ENCODE peak calls at places on chromosomes 3 and 15, in four cellular contexts. I is Panc1, P is hepatocyte, B is breast epithelium. X is an unnamed sample. For H3K36me3, the result is how much of the 10 kb centered on the place peaks cover.

GRCh38 chr15:50218691-50219090 is 36.7 kb downstream of the SLC27A2 start:
- DNase-seq in I (no peak), P (no peak), B (no peak), X (no peak)

GRCh38 chr3:71258116-71258515 is 325.4 kb downstream of the FOXP1 start:
- DNase-seq in I (no peak), P (peak), B (peak), X (no peak)

GRCh38 chr3:73024836-73025235 is 28.2 kb downstream of the PPP4R2 start:
- DNase-seq in I (no peak), P (no peak), B (no peak), X (no peak)

GRCh38 chr15:48823237-48823636 is 12.4 kb upstream of the CEP152 start:
- DNase-seq in I (no peak), P (no peak), B (no peak), X (no peak)

GRCh38 chr3:38722760-38723568 is 73.5 kb upstream of the SCN5A start:
- DNase-seq in I (no peak), P (no peak), B (no peak), X (no peak)

GRCh38 chr3:64213224-64213893 is 11.9 kb downstream of the PRICKLE2 start:
- DNase-seq in I (no peak), P (no peak), B (no peak), X (no peak)

GRCh38 chr3:78050276-78051080 is 1010.6 kb downstream of the ROBO2 start:
- DNase-seq in I (no peak), P (no peak), B (no peak), X (no peak)

GRCh38 chr3:8509961-8510360 is 8.3 kb downstream of the LMCD1 start:
- DNase-seq in I (peak), P (no peak), B (no peak), X (no peak)

GRCh38 chr3:29185706-29186105 is 95.2 kb upstream of the RBMS3 start:
- DNase-seq in I (no peak), P (no peak), B (no peak), X (no peak)

GRCh38 chr3:183477801-183478456 is 49.5 kb upstream of the MCF2L2 start:
- DNase-seq in I (no peak), P (no peak), B (no peak), X (no peak)

GRCh38 chr3:155179966-155180757 is 100.0 kb downstream of the MME start:
- DNase-seq in I (no peak), P (no peak), B (no peak), X (no peak)

GRCh38 chr3:186099178-186099577 is 9.7 kb downstream of the ETV5 start:
- DNase-seq in I (no peak), P (peak), B (no peak), X (no peak)

GRCh38 chr15:42736178-42736792 is 643 bp downstream of the CDAN1 start:
- DNase-seq in I (no peak), P (peak), B (no peak), X (no peak)

GRCh38 chr15:42734076-42734672 is 2.8 kb downstream of the CDAN1 start:
- DNase-seq in I (no peak), P (no peak), B (no peak), X (no peak)

GRCh38 chr15:42736793-42737528 is at the start of gene CDAN1:
- DNase-seq in I (peak), P (peak), B (peak), X (peak)

GRCh38 chr15:42735382-42736165 is 1.4 kb downstream of the CDAN1 start:
- DNase-seq in I (no peak), P (no peak), B (no peak), X (no peak)

DNA sequence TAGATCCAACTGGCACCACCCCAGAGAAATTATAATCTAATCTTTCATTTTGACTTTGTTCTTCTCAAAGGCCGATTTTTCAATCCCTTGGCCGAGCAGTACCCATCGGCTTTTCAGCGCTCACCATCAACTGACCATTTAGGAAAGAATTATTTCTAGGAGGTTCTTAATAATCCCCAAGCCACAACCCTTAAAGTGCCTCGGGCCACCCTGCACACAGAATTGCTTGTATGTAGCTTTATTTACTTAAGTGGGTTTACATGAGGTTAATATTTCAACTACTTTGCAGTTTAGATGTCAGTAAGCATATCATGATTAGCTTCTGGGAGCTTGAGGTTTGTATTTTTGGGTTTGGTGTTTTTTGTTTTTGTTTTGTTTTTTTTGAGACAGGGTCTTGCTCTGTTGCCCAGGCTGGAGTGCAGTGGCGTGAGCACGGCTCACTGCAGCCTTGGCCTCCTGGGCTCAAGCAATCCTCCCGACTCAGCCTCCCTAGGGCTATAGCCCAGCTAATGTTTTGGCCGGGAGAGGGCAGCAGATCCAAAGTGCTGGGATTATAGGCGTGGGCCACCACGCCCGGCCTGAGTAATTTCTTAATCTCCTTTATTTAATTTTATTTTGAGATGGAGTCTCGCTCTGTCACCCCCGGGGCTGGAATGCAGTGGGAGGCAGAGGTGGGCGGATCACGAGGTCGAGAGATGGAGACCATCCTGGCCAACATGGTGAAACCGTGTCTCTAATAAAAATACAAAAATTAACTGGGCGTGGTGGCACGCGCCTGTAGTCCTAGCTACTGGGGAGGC is 801 bp upstream of the CDAN1 start:
- DNase-seq in I (peak), P (no peak), B (no peak), X (no peak)
- H3K27ac ChIP-seq in I (peak), P (peak), B (peak), X (peak)

DNA sequence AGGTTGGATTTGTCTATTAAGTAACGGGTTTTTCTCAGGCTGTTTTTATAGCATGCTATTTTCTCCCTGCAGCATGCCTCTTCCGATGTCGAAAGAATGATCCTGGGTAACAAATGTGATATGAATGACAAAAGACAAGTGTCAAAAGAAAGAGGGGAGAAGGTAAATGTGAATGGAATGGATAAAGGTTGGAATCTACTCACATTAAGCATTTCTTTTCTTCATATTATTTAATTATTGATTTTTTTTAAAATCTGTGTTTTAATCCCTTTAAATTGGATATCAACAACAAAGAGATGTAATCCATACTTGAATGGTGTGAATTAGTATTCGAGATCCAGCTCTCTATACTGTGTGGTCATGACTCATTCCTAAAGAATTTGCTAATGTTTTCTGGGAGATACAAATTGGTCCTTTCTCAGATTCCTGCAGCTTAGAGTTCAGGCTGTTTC is 20.9 kb upstream of the APH1B start:
- DNase-seq in I (no peak), P (peak), B (no peak), X (no peak)
- H3K36me3 ChIP-seq in I (under half), P (under half), B (under half), X (under half)

GRCh38 chr15:69075467-69075866 is 61.0 kb downstream of the NOX5 start:
- DNase-seq in I (no peak), P (no peak), B (no peak), X (no peak)

GRCh38 chr15:69071265-69071664 is 56.8 kb downstream of the NOX5 start:
- DNase-seq in I (no peak), P (no peak), B (no peak), X (no peak)

GRCh38 chr15:69074011-69074842 is 59.7 kb downstream of the NOX5 start:
- DNase-seq in I (peak), P (peak), B (peak), X (no peak)

GRCh38 chr15:69078638-69079037 is 64.1 kb downstream of the NOX5 start:
- DNase-seq in I (no peak), P (no peak), B (no peak), X (no peak)

GRCh38 chr15:69074843-69075224 is 60.3 kb downstream of the NOX5 start:
- DNase-seq in I (no peak), P (peak), B (no peak), X (no peak)
- H3K4me3 ChIP-seq in I (peak), P (peak), B (peak), X (no peak)

GRCh38 chr3:100047455-100048141 is 66.7 kb downstream of the FILIP1L start:
- DNase-seq in I (peak), P (peak), B (no peak), X (no peak)
- H3K27ac ChIP-seq in I (peak), P (peak), B (peak), X (no peak)

GRCh38 chr15:85591622-85592021 is 203.1 kb downstream of the KLHL25 start:
- DNase-seq in I (no peak), P (no peak), B (no peak), X (no peak)

GRCh38 chr15:85593809-85594441 is 200.8 kb downstream of the KLHL25 start:
- DNase-seq in I (no peak), P (no peak), B (no peak), X (no peak)

GRCh38 chr15:85588657-85589056 is 206.1 kb downstream of the KLHL25 start:
- DNase-seq in I (no peak), P (peak), B (no peak), X (no peak)

GRCh38 chr15:85589873-85590272 is 204.9 kb downstream of the KLHL25 start:
- DNase-seq in I (no peak), P (peak), B (no peak), X (no peak)

DNA sequence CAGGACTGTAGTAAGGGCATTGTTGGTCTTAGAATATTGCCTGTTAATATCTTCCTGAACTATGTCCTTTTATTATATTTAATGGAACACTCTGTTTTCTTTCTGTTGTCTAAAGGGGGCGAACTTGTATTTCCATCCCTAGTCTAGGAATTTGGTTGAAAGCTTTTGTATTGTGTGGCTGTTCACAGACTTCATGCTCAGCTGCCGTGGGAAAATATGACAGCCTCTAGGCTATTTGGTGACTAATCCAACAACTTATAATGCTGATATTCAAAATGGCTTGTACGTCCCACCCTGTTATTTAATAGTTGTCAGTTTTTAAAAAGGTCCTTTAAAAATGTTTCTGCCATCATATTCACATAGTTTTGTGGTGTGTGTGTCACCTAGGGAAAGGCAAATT is 202.6 kb downstream of the KLHL25 start:
- DNase-seq in I (no peak), P (no peak), B (no peak), X (no peak)
- H3K36me3 ChIP-seq in I (under half), P (under half), B (under half), X (under half)